ENCODE peak calls at places on chromosomes 3 and 15, in five cellular contexts. K is cardiac fibroblast, C is stomach, H is natural killer cell, L is AG10803. J is an unnamed sample.

GRCh38 chr3:108603689-108604088 is 14.2 kb downstream of the DZIP3 start:
- DNase-seq in C (no peak), H (no peak), L (no peak), K (peak), J (no peak)

GRCh38 chr3:195156286-195156890 is 114.6 kb downstream of the XXYLT1 start:
- DNase-seq in H (no peak), L (no peak), K (no peak), C (no peak), J (no peak)

GRCh38 chr3:52934626-52935530 is 37.5 kb upstream of the STIMATE start:
- DNase-seq in K (peak), L (peak), H (no peak), C (peak), J (no peak)

GRCh38 chr15:66187271-66187670 is 66.3 kb downstream of the MEGF11 start:
- DNase-seq in K (no peak), C (peak), H (no peak), L (no peak), J (no peak)

GRCh38 chr3:196341142-196341541 is 3.0 kb upstream of the TM4SF19 start:
- DNase-seq in C (no peak), H (no peak), L (peak), K (peak), J (no peak)

GRCh38 chr15:34737379-34737928 is 17.3 kb downstream of the GJD2 start:
- DNase-seq in K (no peak), C (no peak), H (no peak), L (peak), J (no peak)

GRCh38 chr15:29736745-29737023 is 85.6 kb downstream of the TJP1 start:
- DNase-seq in K (peak), H (no peak), L (peak), C (no peak), J (no peak)

GRCh38 chr3:49422379-49423248 is at the start of gene AMT:
- DNase-seq in L (no peak), K (no peak), C (peak), H (no peak), J (no peak)

GRCh38 chr3:71645140-71645539 is 61.6 kb upstream of the FOXP1 start:
- DNase-seq in H (no peak), K (no peak), L (no peak), C (no peak), J (no peak)

GRCh38 chr15:27912283-27912682 is 186.8 kb downstream of the OCA2 start:
- DNase-seq in H (no peak), C (no peak), K (no peak), L (no peak), J (no peak)

GRCh38 chr3:134448664-134449063 is 37.1 kb downstream of the ANAPC13 start:
- DNase-seq in L (no peak), H (no peak), K (no peak), C (no peak), J (no peak)

GRCh38 chr3:170040283-170040907 is 2.6 kb downstream of the GPR160 start:
- DNase-seq in K (no peak), L (no peak), C (no peak), H (no peak), J (no peak)

GRCh38 chr3:142987080-142987700 is 14.2 kb upstream of the U2SURP start:
- DNase-seq in K (peak), H (no peak), L (peak), C (no peak), J (no peak)

GRCh38 chr3:45545476-45545875 is 49.1 kb upstream of the LIMD1 start:
- DNase-seq in L (peak), K (peak), C (no peak), H (no peak), J (no peak)

GRCh38 chr15:65916664-65917406 is 47.5 kb downstream of the RAB11A start:
- DNase-seq in L (peak), K (peak), C (peak), H (no peak), J (peak)

GRCh38 chr3:126102530-126102951 is 18.6 kb upstream of the SLC41A3 start:
- DNase-seq in L (peak), H (no peak), C (no peak), K (peak), J (no peak)

GRCh38 chr3:189563841-189564563 is 67.2 kb upstream of the TP63 start:
- DNase-seq in H (no peak), C (no peak), L (peak), K (peak), J (no peak)

GRCh38 chr3:149018247-149018646 is 26.9 kb downstream of the GYG1 start:
- DNase-seq in H (no peak), K (peak), C (no peak), L (peak), J (no peak)

GRCh38 chr15:38696120-38696727 is 131.6 kb upstream of the RASGRP1 start:
- DNase-seq in L (peak), K (peak), H (peak), C (peak), J (no peak)

GRCh38 chr3:146640955-146641867 is 36.1 kb upstream of the PLSCR5 start:
- DNase-seq in K (peak), C (no peak), H (no peak), L (peak), J (no peak)

GRCh38 chr3:146640361-146640760 is 35.2 kb upstream of the PLSCR5 start:
- DNase-seq in H (no peak), K (no peak), L (no peak), C (no peak), J (no peak)

GRCh38 chr3:146637871-146638270 is 32.7 kb upstream of the PLSCR5 start:
- DNase-seq in C (no peak), K (no peak), L (peak), H (no peak), J (no peak)

GRCh38 chr3:146636881-146637280 is 31.7 kb upstream of the PLSCR5 start:
- DNase-seq in K (no peak), H (no peak), L (no peak), C (no peak), J (no peak)

GRCh38 chr3:146638718-146639117 is 33.6 kb upstream of the PLSCR5 start:
- DNase-seq in H (no peak), C (no peak), L (no peak), K (no peak), J (no peak)
- TF ChIP-seq CTCF in H (peak), C (peak), L (peak), K (peak), J (no peak)

DNA sequence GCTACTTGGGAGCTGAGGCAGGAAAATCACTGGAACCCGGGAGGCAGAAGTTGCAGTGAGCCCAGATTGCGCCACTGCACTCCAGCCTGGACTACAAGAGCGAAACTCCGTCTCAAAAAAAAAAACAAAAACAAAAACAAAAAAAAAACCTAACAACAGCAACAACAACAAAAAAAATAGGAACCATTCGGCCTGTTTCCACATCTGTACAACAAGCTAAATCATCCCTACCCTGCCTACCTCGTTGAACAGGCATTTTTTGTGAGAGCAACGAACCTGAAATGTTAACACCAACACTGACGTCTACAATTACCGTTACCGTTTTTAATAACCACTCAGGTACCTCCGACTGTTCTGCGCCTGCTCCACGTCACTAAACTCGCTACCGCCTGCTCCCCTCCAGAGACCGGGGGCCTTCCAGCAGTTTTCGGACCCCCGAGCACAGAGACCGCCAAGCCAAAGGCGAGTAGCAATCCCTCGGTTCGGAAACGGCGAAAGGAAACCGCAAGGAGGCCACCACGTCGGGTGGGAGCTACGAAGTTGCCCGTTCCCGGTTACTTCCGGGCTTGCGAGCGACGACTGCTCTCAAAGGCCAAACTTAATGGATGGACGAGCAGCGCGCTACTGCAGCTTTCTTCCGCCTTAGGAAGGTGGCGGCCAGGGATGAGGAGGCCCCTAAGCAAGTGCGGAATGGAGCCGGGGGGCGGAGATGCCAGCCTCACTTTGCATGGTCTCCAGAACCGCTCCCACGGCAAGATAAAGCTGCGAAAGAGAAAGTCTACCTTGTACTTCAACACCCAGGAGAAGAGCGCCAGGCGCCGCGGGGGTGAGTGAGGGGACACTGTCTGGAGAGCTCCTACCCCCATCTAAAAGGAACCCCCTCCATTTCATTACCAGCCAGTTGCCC is at the start of the genes PIGB and PIGBOS1:
- DNase-seq in C (peak), L (peak), H (peak), K (peak), J (peak)
- TF ChIP-seq CTCF in C (no peak), L (peak), H (no peak), K (no peak), J (no peak)

GRCh38 chr3:182331356-182331755 is 461.9 kb upstream of the ATP11B start:
- DNase-seq in K (no peak), C (no peak), L (peak), H (no peak), J (no peak)
- TF ChIP-seq CTCF in K (no peak), C (no peak), L (no peak), H (no peak), J (no peak)

GRCh38 chr3:96776818-96777217 is 37.6 kb upstream of the EPHA6 start:
- DNase-seq in L (no peak), K (no peak), C (no peak), H (no peak), J (no peak)

GRCh38 chr3:96779810-96780209 is 34.6 kb upstream of the EPHA6 start:
- DNase-seq in H (no peak), L (no peak), K (no peak), C (no peak), J (no peak)
- TF ChIP-seq CTCF in H (no peak), L (no peak), K (no peak), C (no peak), J (no peak)

GRCh38 chr3:62833538-62833937 is 41.7 kb downstream of the CADPS start:
- DNase-seq in H (no peak), C (no peak), L (peak), K (peak), J (no peak)
- TF ChIP-seq CTCF in H (no peak), C (no peak), L (peak), K (peak), J (no peak)

DNA sequence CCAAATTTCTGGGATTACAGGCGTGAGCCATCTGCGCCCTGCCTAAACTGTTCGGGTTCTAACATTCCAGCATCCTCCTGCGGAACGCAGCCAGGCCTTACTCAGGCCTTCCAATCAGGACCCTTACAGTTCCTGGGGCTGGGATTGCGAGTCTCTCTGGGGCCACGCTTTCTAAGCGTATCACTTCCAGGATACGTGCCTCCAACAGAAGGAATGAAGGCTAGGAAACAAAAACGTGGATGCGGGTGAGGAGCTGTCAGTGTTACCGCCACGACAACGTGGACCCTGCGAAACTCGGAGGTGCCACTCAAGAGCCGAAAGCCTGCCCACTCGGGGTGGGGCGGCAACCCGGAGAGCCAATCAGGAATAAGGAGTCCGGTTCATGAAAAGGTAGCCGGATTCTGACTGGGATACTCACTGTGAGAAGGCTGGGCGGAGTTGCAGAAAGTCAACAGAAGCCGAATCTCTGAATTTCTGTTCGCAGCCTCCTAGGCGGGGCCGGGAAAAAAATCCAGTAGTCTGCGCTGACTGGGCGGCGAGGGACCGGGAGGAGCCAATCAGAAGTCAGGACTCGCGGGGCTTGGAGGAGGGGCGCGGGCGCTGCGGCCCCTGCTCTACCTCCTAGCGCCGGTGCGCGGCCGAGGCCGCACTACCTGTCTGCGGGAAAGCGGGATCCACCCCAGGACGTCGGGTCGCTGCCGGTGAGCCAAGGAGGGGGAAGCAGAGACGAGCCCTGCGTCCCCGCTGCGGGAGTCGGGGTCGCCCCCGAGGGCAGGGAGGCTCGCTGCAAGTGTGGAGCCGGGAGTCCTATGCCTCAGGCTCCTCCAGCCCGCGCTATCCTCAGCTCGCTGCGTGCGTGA is at the start of gene HYKK:
- DNase-seq in H (peak), C (peak), K (peak), L (peak), J (peak)
- TF ChIP-seq CTCF in H (no peak), C (no peak), K (peak), L (no peak), J (no peak)

DNA sequence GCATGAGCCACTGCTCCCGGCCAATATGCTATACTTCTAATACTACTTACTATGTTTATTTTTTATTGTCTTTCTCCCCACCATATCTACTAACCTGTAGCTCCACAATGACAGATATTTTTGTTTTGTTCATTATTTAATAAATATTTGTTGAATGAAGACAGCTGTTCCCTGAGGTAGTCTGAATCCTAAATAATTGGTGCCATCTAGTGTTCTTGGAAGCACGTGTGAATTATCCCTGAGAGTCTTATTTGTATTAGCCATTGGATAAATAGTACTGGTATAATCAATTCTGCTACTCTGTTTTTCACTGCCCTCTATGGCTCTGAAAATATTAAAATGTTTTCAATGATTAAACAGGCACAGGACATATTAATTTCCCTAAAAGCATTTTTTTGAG is 5.6 kb upstream of the APPL1 start:
- DNase-seq in H (no peak), C (no peak), L (peak), K (peak), J (no peak)
- TF ChIP-seq CTCF in H (no peak), C (peak), L (peak), K (peak), J (no peak)

DNA sequence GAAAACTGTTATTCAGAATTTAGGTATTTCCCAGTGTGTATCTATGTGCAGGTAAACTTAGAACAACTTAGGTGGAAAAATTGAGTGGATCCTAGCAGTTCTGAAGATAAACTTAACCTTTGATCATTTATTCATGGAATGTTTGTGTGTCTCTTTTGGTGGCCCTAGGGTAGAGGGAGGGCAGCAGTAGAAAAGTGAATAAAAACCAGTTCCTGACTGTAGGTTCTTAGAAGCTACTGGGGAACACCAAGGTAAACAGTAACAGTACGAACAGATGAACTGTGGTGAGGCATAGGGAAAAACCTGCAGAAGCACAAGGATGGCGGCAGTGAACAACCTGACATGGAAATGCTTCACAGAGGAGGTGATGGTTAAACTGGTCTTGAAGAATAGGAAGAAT is 2.5 kb downstream of the SNRK start:
- DNase-seq in L (no peak), K (no peak), C (no peak), H (no peak), J (no peak)
- TF ChIP-seq CTCF in L (no peak), K (no peak), C (no peak), H (no peak), J (no peak)

GRCh38 chr3:185824467-185825378 is at the start of gene IGF2BP2:
- DNase-seq in K (peak), C (peak), H (peak), L (peak), J (peak)
- TF ChIP-seq CTCF in K (peak), C (no peak), H (no peak), L (no peak), J (no peak)

J was measured in activated B cell treated with CpG ODN at 0.5 μM for 24 hours.